ENCODE peak calls at places on chromosome 15, in seven cellular contexts. J is HT-29, Z is body of pancreas, V is AG08396, M is NCI-H1436, I is ELR, Q is activated T-helper 1 cell treated with Interleukin-2 at 50 U/mL for 16 hours. E is an unnamed sample.

GRCh38 chr15:68617001-68617400 is 38.2 kb downstream of the CORO2B start:
- DNase-seq in J (no peak), Z (no peak), V (no peak), M (no peak), I (peak; percentile 54), Q (no peak), E (no peak)

GRCh38 chr15:46293550-46293949 is 658.7 kb downstream of the SQOR start:
- DNase-seq in J (no peak), Z (no peak), V (no peak), M (no peak), I (no peak), Q (no peak), E (no peak)

GRCh38 chr15:81235276-81235675 is 38.6 kb downstream of the IL16 start:
- DNase-seq in J (no peak), Z (no peak), V (no peak), M (no peak), I (no peak), Q (no peak), E (no peak)

GRCh38 chr15:75606711-75607684 is 18.5 kb downstream of the SNUPN start:
- DNase-seq in J (no peak), Z (no peak), V (no peak), M (no peak), I (peak; percentile 20), Q (no peak), E (no peak)

GRCh38 chr15:85785887-85786777 is 8.6 kb downstream of the KLHL25 start:
- DNase-seq in J (peak; percentile 86), Z (no peak), V (peak; percentile 72), M (peak; percentile 44), I (peak; percentile 64), Q (no peak), E (peak; percentile 53)

GRCh38 chr15:72865486-72865885 is 81.9 kb upstream of the ADPGK start:
- DNase-seq in J (no peak), Z (no peak), V (no peak), M (no peak), I (no peak), Q (no peak), E (no peak)

GRCh38 chr15:96328101-96328958 is 2.2 kb upstream of the NR2F2 start:
- DNase-seq in J (peak; percentile 53), Z (no peak), V (peak; percentile 16), M (no peak), I (peak; percentile 51), Q (no peak), E (no peak)

GRCh38 chr15:31405200-31405929 is 78.7 kb downstream of the KLF13 start:
- DNase-seq in J (peak; percentile 60), Z (no peak), V (no peak), M (no peak), I (peak; percentile 54), Q (no peak), E (no peak)

GRCh38 chr15:32936283-32936918 is 218.6 kb downstream of the GREM1 start:
- DNase-seq in J (peak; percentile 31), Z (no peak), V (no peak), M (no peak), I (peak; percentile 66), Q (no peak), E (peak; percentile 33)

GRCh38 chr15:95739161-95739560 is 591.3 kb upstream of the NR2F2 start:
- DNase-seq in J (no peak), Z (no peak), V (no peak), M (no peak), I (no peak), Q (no peak), E (no peak)

GRCh38 chr15:77496710-77497107 is 76.0 kb downstream of the HMG20A start:
- DNase-seq in J (peak; percentile 87), Z (peak; percentile 79), V (peak; percentile 84), M (peak; percentile 8), I (peak; percentile 91), Q (peak; percentile 45), E (peak; percentile 26)

GRCh38 chr15:35912196-35912595 is 366.2 kb upstream of the DPH6 start:
- DNase-seq in J (no peak), Z (no peak), V (no peak), M (no peak), I (peak; percentile 7), Q (no peak), E (no peak)

GRCh38 chr15:80461370-80462060 is 57.3 kb downstream of the ARNT2 start:
- DNase-seq in J (no peak), Z (no peak), V (no peak), M (no peak), I (no peak), Q (no peak), E (no peak)

GRCh38 chr15:70257573-70258220 is 160.0 kb upstream of the TLE3 start:
- DNase-seq in J (no peak), Z (no peak), V (no peak), M (no peak), I (no peak), Q (no peak), E (no peak)

GRCh38 chr15:29903785-29904464 is 81.7 kb upstream of the TJP1 start:
- DNase-seq in J (no peak), Z (no peak), V (no peak), M (no peak), I (no peak), Q (no peak), E (no peak)

GRCh38 chr15:52100807-52101206 is 11.8 kb downstream of the BCL2L10 start:
- DNase-seq in J (peak; percentile 37), Z (peak; percentile 47), V (peak; percentile 59), M (no peak), I (peak; percentile 94), Q (no peak), E (peak; percentile 35)

GRCh38 chr15:71079208-71080044 is 35.8 kb upstream of the THSD4 start:
- DNase-seq in J (peak; percentile 97), Z (peak; percentile 28), V (peak; percentile 44), M (no peak), I (peak; percentile 80), Q (no peak), E (no peak)

GRCh38 chr15:57070674-57071073 is 152.2 kb downstream of the TCF12 start:
- DNase-seq in J (no peak), Z (no peak), V (no peak), M (no peak), I (no peak), Q (no peak), E (no peak)

GRCh38 chr15:36966704-36967103 is 133.6 kb downstream of the MEIS2 start:
- DNase-seq in J (no peak), Z (no peak), V (no peak), M (no peak), I (no peak), Q (no peak), E (no peak)

GRCh38 chr15:73318463-73319351 is 50.1 kb downstream of the HCN4 start:
- DNase-seq in J (no peak), Z (no peak), V (no peak), M (no peak), I (no peak), Q (no peak), E (no peak)

GRCh38 chr15:40052604-40053003 is 13.6 kb upstream of the SRP14 start:
- DNase-seq in J (peak; percentile 96), Z (no peak), V (no peak), M (no peak), I (no peak), Q (no peak), E (no peak)

GRCh38 chr15:83657549-83657948 is 3.6 kb downstream of the ADAMTSL3 start:
- DNase-seq in J (no peak), Z (no peak), V (no peak), M (no peak), I (no peak), Q (no peak), E (peak; percentile 6)

GRCh38 chr15:52528465-52529288 is at the start of gene MYO5A:
- DNase-seq in J (peak; percentile 45), Z (peak; percentile 55), V (peak; percentile 90), M (peak; percentile 48), I (peak; percentile 78), Q (peak; percentile 76), E (peak; percentile 22)

GRCh38 chr15:52021128-52021671 is 2.2 kb downstream of the MAPK6 start:
- DNase-seq in J (no peak), Z (peak; percentile 51), V (peak; percentile 77), M (no peak), I (peak; percentile 96), Q (peak; percentile 35), E (peak; percentile 54)

GRCh38 chr15:43009206-43009605 is 88.6 kb upstream of the TTBK2 start:
- DNase-seq in J (no peak), Z (no peak), V (no peak), M (no peak), I (no peak), Q (no peak), E (no peak)

GRCh38 chr15:27847775-27848710 is 251.1 kb downstream of the OCA2 start:
- DNase-seq in J (no peak), Z (no peak), V (no peak), M (no peak), I (no peak), Q (no peak), E (no peak)

GRCh38 chr15:63945005-63945788 is 101.1 kb downstream of the DAPK2 start:
- DNase-seq in J (peak; percentile 79), Z (peak; percentile 80), V (peak; percentile 67), M (peak; percentile 51), I (peak; percentile 69), Q (peak; percentile 34), E (peak; percentile 24)

E was measured in HCT116.